ENCODE peak calls at places on chromosomes 16 and 17, in six cellular contexts. S is Peyer's patch, M is ascending aorta, N is mucosa of descending colon, Q is lower leg skin, C is GM13977. K is an unnamed sample.

GRCh38 chr16:67969286-67970039 is 1.0 kb upstream of the SLC12A4 start:
- DNase-seq in S (no peak), Q (no peak), N (no peak), C (peak), M (no peak), K (no peak)

GRCh38 chr17:41496803-41497484 is 7.2 kb upstream of the KRT36 start:
- DNase-seq in C (peak), S (no peak), Q (no peak), N (peak), M (peak), K (peak)

GRCh38 chr17:34673995-34674900 is 94.9 kb downstream of the TMEM132E start:
- DNase-seq in N (no peak), S (no peak), Q (peak), C (no peak), M (no peak), K (no peak)

GRCh38 chr17:4607261-4607731 is 23.0 kb downstream of the SMTNL2 start:
- DNase-seq in Q (no peak), C (no peak), S (no peak), N (no peak), M (no peak), K (no peak)

GRCh38 chr16:65111306-65111705 is 10.6 kb downstream of the CDH11 start:
- DNase-seq in Q (no peak), S (no peak), M (no peak), N (peak), C (no peak), K (no peak)

GRCh38 chr17:62892870-62893338 is 73.1 kb upstream of the TANC2 start:
- DNase-seq in Q (no peak), M (peak), N (no peak), C (no peak), S (no peak), K (peak)

GRCh38 chr16:57735755-57736418 is at the start of gene KATNB1:
- DNase-seq in Q (peak), C (no peak), N (no peak), M (no peak), S (peak), K (no peak)

GRCh38 chr17:66947311-66947710 is 17.2 kb upstream of the CACNG4 start:
- DNase-seq in Q (no peak), M (no peak), S (no peak), C (no peak), N (no peak), K (peak)

GRCh38 chr17:48027322-48027981 is 10.1 kb downstream of the COPZ2 start:
- DNase-seq in Q (no peak), N (peak), S (no peak), M (no peak), C (no peak), K (no peak)

GRCh38 chr16:2473425-2473926 is 1.5 kb upstream of the TBC1D24 start:
- DNase-seq in S (no peak), N (peak), C (no peak), M (no peak), Q (no peak), K (no peak)

GRCh38 chr16:76278976-76279375 is 1.8 kb downstream of the CNTNAP4 start:
- DNase-seq in N (no peak), C (peak), S (no peak), M (no peak), Q (no peak), K (no peak)

GRCh38 chr17:27573971-27574525 is 56.9 kb upstream of the LGALS9 start:
- DNase-seq in M (no peak), Q (no peak), S (no peak), N (no peak), C (no peak), K (no peak)

GRCh38 chr16:66332599-66332998 is 33.9 kb upstream of the CDH5 start:
- DNase-seq in S (no peak), Q (no peak), M (no peak), N (no peak), C (no peak), K (peak)

GRCh38 chr17:2054262-2054739 is 602 bp upstream of the HIC1 start:
- DNase-seq in M (no peak), Q (peak), S (no peak), N (peak), C (peak), K (no peak)

GRCh38 chr16:88814144-88814502 is 2.4 kb upstream of the APRT start:
- DNase-seq in N (no peak), Q (no peak), M (no peak), C (no peak), S (no peak), K (no peak)

GRCh38 chr17:29840884-29841283 is 89.1 kb downstream of the SSH2 start:
- DNase-seq in M (no peak), C (no peak), N (no peak), S (no peak), Q (no peak), K (no peak)

GRCh38 chr16:61165797-61166196 is 870.4 kb downstream of the CDH8 start:
- DNase-seq in S (no peak), N (no peak), Q (no peak), M (no peak), C (no peak), K (no peak)

GRCh38 chr16:76201385-76201784 is 75.8 kb upstream of the CNTNAP4 start:
- DNase-seq in S (no peak), C (no peak), N (no peak), Q (no peak), M (no peak), K (no peak)

GRCh38 chr16:86761117-86761971 is 183.0 kb downstream of the FOXL1 start:
- DNase-seq in C (peak), N (no peak), Q (peak), M (peak), S (no peak), K (no peak)

GRCh38 chr17:2383628-2384167 is 17.2 kb downstream of the MNT start:
- DNase-seq in Q (no peak), M (no peak), N (no peak), S (no peak), C (no peak), K (no peak)

GRCh38 chr16:10600792-10601443 is 20.5 kb upstream of the EMP2 start:
- DNase-seq in Q (no peak), M (no peak), C (peak), S (no peak), N (no peak), K (peak)

GRCh38 chr17:927611-928461 is 51.7 kb downstream of the NXN start:
- DNase-seq in Q (no peak), S (no peak), M (no peak), N (peak), C (no peak), K (no peak)

GRCh38 chr17:42651392-42651791 is 7.7 kb upstream of the TUBG2 start:
- DNase-seq in N (no peak), M (no peak), S (no peak), C (no peak), Q (no peak), K (no peak)

GRCh38 chr17:42653179-42654124 is 5.6 kb upstream of the TUBG2 start:
- DNase-seq in M (peak), N (peak), Q (peak), C (no peak), S (no peak), K (no peak)

GRCh38 chr17:42642377-42642776 is 16.7 kb upstream of the TUBG2 start:
- DNase-seq in Q (no peak), S (no peak), M (no peak), N (no peak), C (no peak), K (no peak)

GRCh38 chr17:42647778-42648177 is 11.3 kb upstream of the TUBG2 start:
- DNase-seq in N (no peak), C (no peak), M (no peak), S (no peak), Q (no peak), K (no peak)
- TF ChIP-seq CTCF in N (no peak), C (no peak), M (no peak), S (no peak), Q (no peak), K (no peak)

GRCh38 chr17:49898547-49899490 is 51.0 kb upstream of the TAC4 start:
- DNase-seq in S (no peak), M (no peak), Q (no peak), N (no peak), C (no peak), K (no peak)
- TF ChIP-seq CTCF in S (no peak), M (no peak), Q (no peak), N (no peak), C (no peak), K (no peak)

GRCh38 chr17:80424261-80424660 is 9.3 kb downstream of the ENDOV start:
- DNase-seq in M (no peak), Q (no peak), N (no peak), S (no peak), C (no peak), K (no peak)
- TF ChIP-seq CTCF in M (no peak), Q (no peak), N (no peak), S (no peak), C (no peak), K (no peak)

GRCh38 chr17:45060824-45061605 is at the start of gene NMT1:
- DNase-seq in S (peak), Q (peak), M (peak), C (peak), N (peak), K (peak)
- TF ChIP-seq CTCF in S (no peak), Q (no peak), M (no peak), C (no peak), N (no peak), K (no peak)

GRCh38 chr16:52489894-52490293 is 57.0 kb downstream of the TOX3 start:
- DNase-seq in S (no peak), Q (no peak), C (no peak), N (no peak), M (no peak), K (no peak)

GRCh38 chr16:52494145-52494544 is 52.8 kb downstream of the TOX3 start:
- DNase-seq in N (no peak), Q (no peak), S (no peak), C (no peak), M (no peak), K (no peak)

GRCh38 chr16:52491216-52491615 is 55.7 kb downstream of the TOX3 start:
- DNase-seq in N (no peak), M (no peak), Q (no peak), C (no peak), S (no peak), K (no peak)

GRCh38 chr16:52494621-52495020 is 52.3 kb downstream of the TOX3 start:
- DNase-seq in M (no peak), Q (no peak), S (no peak), C (no peak), N (no peak), K (no peak)

DNA sequence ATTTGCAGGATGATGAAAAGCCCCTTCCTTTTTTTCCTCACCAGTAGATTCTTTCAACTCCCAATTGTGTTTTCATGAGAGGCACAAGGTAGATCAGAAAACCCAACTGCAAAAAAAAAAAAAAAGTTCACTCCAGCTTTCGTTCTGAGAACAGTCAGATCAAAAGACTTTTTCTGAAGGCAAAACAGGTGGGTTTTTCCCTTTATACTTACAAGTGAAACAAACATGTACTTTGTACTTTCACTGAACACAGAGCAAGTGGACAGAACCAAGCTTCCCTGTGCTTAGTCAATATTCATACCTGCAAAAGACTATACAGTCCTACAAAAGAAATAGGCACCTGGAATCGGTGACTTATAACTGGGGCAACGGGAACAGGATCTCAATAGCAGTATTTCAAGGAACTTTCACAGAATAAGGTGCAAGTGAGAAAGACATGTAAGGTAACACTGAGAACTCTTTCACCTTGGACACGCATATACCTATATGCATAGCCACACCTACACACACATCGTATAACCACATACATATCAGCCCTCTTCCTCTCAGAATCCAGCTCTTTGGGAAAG is 54.1 kb downstream of the TOX3 start:
- DNase-seq in Q (no peak), M (no peak), C (peak), S (no peak), N (no peak), K (no peak)
- TF ChIP-seq CTCF in Q (no peak), M (no peak), C (no peak), S (no peak), N (no peak), K (no peak)